ENCODE peak calls at places on chromosomes 7 and 10, in five cellular contexts. F is pancreas, K is hepatocyte, S is fibroblast of the aortic adventitia, T is AG09319. R is an unnamed sample.

GRCh38 chr7:46490406-46490805 is 569.3 kb upstream of the IGFBP3 start:
- DNase-seq in S (no peak), K (no peak), T (no peak), F (no peak), R (no peak)

GRCh38 chr7:155344270-155344617 is 46.6 kb downstream of the INSIG1 start:
- DNase-seq in T (no peak), F (peak), S (no peak), K (no peak), R (peak)

GRCh38 chr7:1325246-1325645 is 92.6 kb downstream of the UNCX start:
- DNase-seq in S (no peak), F (no peak), K (no peak), T (no peak), R (no peak)

GRCh38 chr10:15558136-15558535 is 161.6 kb downstream of the ITGA8 start:
- DNase-seq in T (peak), K (peak), F (no peak), S (peak), R (no peak)

GRCh38 chr10:18140149-18140956 is at the start of gene CACNB2:
- DNase-seq in T (peak), F (peak), K (peak), S (peak), R (peak)

GRCh38 chr10:35749230-35749629 is 107.1 kb upstream of the FZD8 start:
- DNase-seq in S (no peak), T (no peak), K (no peak), F (no peak), R (no peak)

GRCh38 chr10:12542271-12542670 is 192.9 kb downstream of the CAMK1D start:
- DNase-seq in S (no peak), T (no peak), K (no peak), F (no peak), R (no peak)

GRCh38 chr7:131111-132094 is 61.0 kb upstream of the FAM20C start:
- DNase-seq in F (no peak), K (peak), S (no peak), T (no peak), R (no peak)

GRCh38 chr10:70122742-70123141 is 9.9 kb downstream of the AIFM2 start:
- DNase-seq in F (no peak), S (no peak), T (no peak), K (no peak), R (no peak)

GRCh38 chr10:2680802-2681201 is 386.5 kb upstream of the PFKP start:
- DNase-seq in F (no peak), K (no peak), T (no peak), S (no peak), R (no peak)

GRCh38 chr7:120856621-120857352 is 1.2 kb downstream of the TSPAN12 start:
- DNase-seq in F (peak), T (no peak), S (no peak), K (peak), R (peak)

GRCh38 chr7:115299379-115300038 is 377.6 kb downstream of the MDFIC start:
- DNase-seq in S (no peak), K (no peak), F (no peak), T (no peak), R (no peak)

GRCh38 chr10:123807444-123808035 is 84.1 kb downstream of the CPXM2 start:
- DNase-seq in S (peak), F (no peak), K (no peak), T (no peak), R (no peak)

GRCh38 chr7:78510580-78511188 is 712.1 kb downstream of the PHTF2 start:
- DNase-seq in S (peak), K (peak), F (peak), T (peak), R (peak)

GRCh38 chr7:1651031-1651446 is 19.0 kb upstream of the ELFN1 start:
- DNase-seq in K (no peak), S (no peak), F (no peak), T (no peak), R (no peak)

GRCh38 chr7:90766814-90767564 is 170.9 kb downstream of the CDK14 start:
- DNase-seq in F (peak), K (peak), S (peak), T (no peak), R (no peak)

GRCh38 chr10:125951290-125951689 is 54.9 kb downstream of the FANK1 start:
- DNase-seq in S (no peak), K (no peak), T (no peak), F (no peak), R (no peak)

GRCh38 chr7:21300692-21301091 is 127.2 kb upstream of the SP4 start:
- DNase-seq in T (no peak), K (no peak), S (no peak), F (no peak), R (no peak)

GRCh38 chr10:117656385-117657367 is 114.1 kb downstream of the EMX2 start:
- DNase-seq in S (no peak), K (no peak), T (no peak), F (no peak), R (peak)

GRCh38 chr7:14507617-14508016 is 394.9 kb downstream of the DGKB start:
- DNase-seq in S (peak), F (peak), K (no peak), T (peak), R (no peak)

GRCh38 chr7:98879198-98879988 is 1.1 kb downstream of the TRRAP start:
- DNase-seq in T (no peak), F (peak), K (peak), S (no peak), R (peak)

GRCh38 chr10:65341323-65341922 is 1584.4 kb upstream of the LRRTM3 start:
- DNase-seq in K (no peak), S (no peak), F (no peak), T (no peak), R (no peak)

GRCh38 chr10:132449826-132450211 is 52.8 kb downstream of the PWWP2B start:
- DNase-seq in T (no peak), K (no peak), F (no peak), S (no peak), R (no peak)

GRCh38 chr7:75621124-75621523 is 117.6 kb downstream of the HIP1 start:
- DNase-seq in F (no peak), S (no peak), T (no peak), K (no peak), R (no peak)

GRCh38 chr7:32063614-32064013 is 6.6 kb downstream of the PDE1C start:
- DNase-seq in T (no peak), S (no peak), K (no peak), F (no peak), R (no peak)

GRCh38 chr7:32061346-32061745 is 8.9 kb downstream of the PDE1C start:
- DNase-seq in F (no peak), K (no peak), T (no peak), S (no peak), R (no peak)

GRCh38 chr7:32058017-32058416 is 12.2 kb downstream of the PDE1C start:
- DNase-seq in T (no peak), S (peak), K (no peak), F (no peak), R (no peak)

GRCh38 chr7:32059289-32060045 is 10.7 kb downstream of the PDE1C start:
- DNase-seq in F (no peak), S (peak), K (peak), T (no peak), R (no peak)

DNA sequence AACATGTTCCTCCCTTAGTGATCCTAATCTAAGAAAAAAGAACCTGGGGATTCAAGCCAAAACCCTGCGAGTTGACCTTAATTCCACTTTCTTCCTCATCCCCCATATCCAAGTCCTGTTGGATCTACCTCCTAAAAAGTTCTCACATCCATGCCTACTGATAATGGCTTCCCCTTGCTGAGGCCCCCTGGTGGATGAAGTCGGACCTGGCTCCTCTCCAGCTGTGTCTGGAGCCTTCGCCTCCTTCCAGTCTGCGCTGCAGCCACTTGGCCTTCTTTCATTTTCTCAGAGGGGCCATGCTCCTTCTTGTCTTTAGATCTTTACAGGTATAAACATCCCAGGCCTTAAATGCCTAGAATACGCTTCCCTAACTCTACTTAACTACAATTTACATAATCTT is 8.1 kb downstream of the PDE1C start:
- DNase-seq in S (peak), F (no peak), K (peak), T (no peak), R (peak)
- TF ChIP-seq CTCF in S (peak), F (peak), K (peak), T (no peak), R (peak)

GRCh38 chr10:91406322-91406721 is 3.8 kb upstream of the HECTD2 start:
- DNase-seq in S (no peak), K (no peak), T (no peak), F (no peak), R (no peak)

GRCh38 chr10:91412688-91413087 is 2.5 kb downstream of the HECTD2 start:
- DNase-seq in T (no peak), K (no peak), S (no peak), F (no peak), R (no peak)

GRCh38 chr10:91409069-91409868 is 875 bp upstream of the HECTD2 start:
- DNase-seq in K (peak), T (peak), S (peak), F (peak), R (peak)

GRCh38 chr10:91410638-91411367 is 659 bp downstream of the HECTD2 start:
- DNase-seq in F (no peak), K (peak), S (peak), T (no peak), R (peak)

DNA sequence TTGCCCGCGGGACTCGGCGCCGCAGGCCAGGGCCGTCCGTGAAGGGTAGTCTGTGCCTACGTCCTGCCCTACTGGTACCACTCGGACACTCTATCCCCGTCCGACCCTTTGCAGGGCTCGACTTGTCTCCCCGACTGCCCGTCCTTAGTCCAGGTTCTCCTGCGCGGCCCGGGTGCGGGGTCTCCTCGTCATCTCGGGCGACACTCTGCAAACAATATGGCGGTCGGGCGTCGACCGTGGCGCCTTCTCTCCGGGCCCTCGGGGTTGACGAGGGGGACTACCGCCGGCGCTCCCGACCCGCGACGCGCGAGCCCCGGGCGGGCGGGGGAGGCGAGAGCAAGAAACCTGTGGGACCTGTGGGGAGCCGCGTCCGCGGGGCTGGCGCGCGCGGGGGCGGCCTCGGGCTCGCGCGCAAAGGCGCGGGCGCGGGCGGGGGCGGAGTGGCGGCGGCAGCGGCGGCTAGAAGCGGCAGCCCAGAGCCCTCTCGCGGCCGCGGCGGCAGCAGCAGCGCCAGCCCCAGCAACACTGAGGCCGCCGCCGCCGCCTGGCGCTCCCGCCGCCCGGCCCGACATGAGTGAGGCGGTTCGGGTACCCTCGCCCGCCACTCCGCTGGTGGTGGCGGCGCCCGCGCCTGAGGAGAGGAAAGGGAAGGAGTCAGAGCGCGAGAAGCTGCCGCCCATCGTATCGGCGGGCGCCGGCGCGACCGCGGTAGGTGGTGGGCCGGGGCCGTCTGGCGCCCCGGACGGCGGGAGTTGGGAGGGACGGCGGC is at the start of gene HECTD2:
- DNase-seq in F (peak), S (peak), T (peak), K (peak), R (peak)
- TF ChIP-seq CTCF in F (peak), S (peak), T (peak), K (peak), R (peak)

GRCh38 chr10:23437987-23438546 is 808 bp upstream of the OTUD1 start:
- DNase-seq in T (no peak), S (no peak), K (no peak), F (no peak), R (no peak)

GRCh38 chr10:23439452-23439919 is 611 bp downstream of the OTUD1 start:
- DNase-seq in F (no peak), K (no peak), S (peak), T (no peak), R (peak)

GRCh38 chr10:23439920-23440875 is 1.3 kb downstream of the OTUD1 start:
- DNase-seq in S (peak), F (peak), T (no peak), K (peak), R (peak)

GRCh38 chr10:23435378-23435777 is 3.5 kb upstream of the OTUD1 start:
- DNase-seq in S (no peak), F (no peak), T (no peak), K (no peak), R (no peak)

GRCh38 chr10:23438547-23439451 is at the start of gene OTUD1:
- DNase-seq in K (peak), F (peak), S (peak), T (peak), R (peak)
- TF ChIP-seq CTCF in K (peak), F (no peak), S (peak), T (no peak), R (no peak)

DNA sequence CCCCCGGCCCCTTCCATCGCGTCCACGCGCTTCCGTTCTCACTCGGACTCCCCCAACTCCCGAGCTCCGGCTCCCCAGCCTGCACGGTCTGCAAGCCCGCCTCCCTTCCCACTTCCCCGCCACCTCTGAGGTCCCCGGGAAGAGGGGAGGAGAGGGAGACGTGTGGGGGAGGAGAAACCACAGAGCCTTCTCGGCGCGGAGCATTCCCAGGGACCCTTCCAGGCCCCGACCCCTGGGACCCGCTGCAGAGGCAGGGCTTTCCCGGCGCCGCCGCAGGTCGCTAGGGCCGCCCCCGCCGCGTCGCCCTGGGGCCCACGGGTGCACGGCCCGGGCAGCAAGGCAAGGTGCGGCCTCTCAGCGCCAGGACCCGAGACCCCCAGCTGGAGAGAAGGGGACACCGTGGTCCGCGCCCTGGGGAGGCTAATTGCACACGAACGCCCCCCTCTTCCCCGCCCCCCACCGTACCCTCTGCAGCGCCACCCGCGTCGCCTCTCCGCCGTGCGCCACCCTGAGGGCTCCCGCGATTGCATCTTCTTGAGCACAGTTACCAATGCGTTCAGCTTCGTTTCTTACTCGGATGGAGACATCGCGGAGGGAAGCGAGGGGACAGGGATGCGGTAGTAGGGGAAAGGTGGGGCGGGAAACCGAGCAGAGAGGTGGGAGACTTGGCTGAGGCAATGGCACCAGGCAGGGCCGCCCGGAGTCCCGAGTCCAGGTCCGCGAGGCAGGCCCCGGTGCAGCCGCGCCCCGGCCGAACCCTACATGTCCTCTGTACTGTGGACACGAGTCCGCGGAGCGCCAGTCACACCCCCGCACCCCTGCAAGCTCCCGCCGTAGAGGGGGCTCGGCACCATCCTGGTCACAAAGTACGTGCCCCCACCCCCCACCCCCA is 29.0 kb downstream of the SKIDA1 start:
- DNase-seq in T (no peak), F (no peak), K (peak), S (no peak), R (peak)
- TF ChIP-seq CTCF in T (peak), F (no peak), K (peak), S (peak), R (peak)

DNA sequence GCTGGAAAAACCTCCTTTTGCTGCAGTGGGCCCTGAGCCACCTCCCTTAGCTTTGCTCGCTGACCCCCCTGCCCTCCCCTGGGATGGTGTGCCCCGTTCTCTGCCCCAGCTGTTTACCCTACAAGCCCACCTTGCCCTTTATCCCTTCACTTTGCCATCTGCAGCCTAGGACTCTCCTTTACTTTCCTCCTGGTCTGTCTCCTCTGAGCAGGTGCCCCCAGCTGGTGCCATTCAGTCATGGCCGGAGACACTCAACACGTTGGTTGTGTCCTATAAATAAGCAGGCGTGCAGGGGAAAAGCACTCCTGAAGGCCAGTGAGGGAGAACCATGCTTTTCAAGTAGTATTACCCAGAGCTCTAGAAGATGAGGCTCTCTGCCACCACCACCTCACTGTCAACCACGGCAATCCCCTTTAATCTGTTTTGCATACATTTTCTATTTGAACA is 6.1 kb downstream of the RASSF4 start:
- DNase-seq in T (no peak), K (no peak), F (peak), S (no peak), R (no peak)
- TF ChIP-seq CTCF in T (no peak), K (no peak), F (no peak), S (no peak), R (no peak)